ENCODE peak calls at places on chromosomes 16 and 17, in four cellular contexts. Y is cardiac septum; I is NCI-H1694; K is effector memory CD8-positive, alpha-beta T cell. T is an unnamed sample.

GRCh38 chr17:31907342-31907975 is 6.0 kb upstream of the UTP6 start:
- DNase-seq in K (no peak), Y (no peak), I (peak), T (no peak)

GRCh38 chr16:67185003-67185865 is 1.5 kb upstream of the MATCAP1 start:
- DNase-seq in K (peak), Y (peak), I (peak), T (peak)

GRCh38 chr17:42698736-42699414 is 16.5 kb downstream of the CNTNAP1 start:
- DNase-seq in K (no peak), Y (peak), I (no peak), T (no peak)

GRCh38 chr17:58575511-58575910 is 61.1 kb upstream of the MTMR4 start:
- DNase-seq in Y (no peak), K (no peak), I (no peak), T (no peak)

GRCh38 chr17:77748436-77748835 is 210.1 kb upstream of the TNRC6C start:
- DNase-seq in K (no peak), I (no peak), Y (peak), T (no peak)

GRCh38 chr17:67754001-67754400 is 36.3 kb downstream of the NOL11 start:
- DNase-seq in I (no peak), Y (no peak), K (no peak), T (no peak)

GRCh38 chr17:62760059-62760887 is 47.8 kb downstream of the MARCHF10 start:
- DNase-seq in K (no peak), Y (no peak), I (no peak), T (no peak)

GRCh38 chr16:3461120-3461519 is 17.6 kb downstream of the NAA60 start:
- DNase-seq in K (peak), I (no peak), Y (no peak), T (no peak)

GRCh38 chr17:79508291-79508716 is 102.5 kb downstream of the RBFOX3 start:
- DNase-seq in I (no peak), K (no peak), Y (no peak), T (no peak)

GRCh38 chr17:64920419-64921172 is 1.3 kb upstream of the LRRC37A3 start:
- DNase-seq in K (no peak), I (no peak), Y (no peak), T (no peak)

GRCh38 chr17:78075545-78075944 is 53.0 kb downstream of the TMC6 start:
- DNase-seq in K (no peak), Y (no peak), I (no peak), T (no peak)

GRCh38 chr16:54926166-54926838 is 4.4 kb upstream of the IRX5 start:
- DNase-seq in I (no peak), Y (no peak), K (no peak), T (no peak)

GRCh38 chr16:46768809-46769208 is 20.7 kb upstream of the MYLK3 start:
- DNase-seq in I (no peak), K (no peak), Y (no peak), T (peak)

GRCh38 chr17:63549289-63549945 is 860 bp upstream of the DCAF7 start:
- DNase-seq in I (no peak), Y (no peak), K (no peak), T (no peak)

GRCh38 chr16:9107025-9107970 is 15.9 kb downstream of the HAPSTR1 start:
- DNase-seq in Y (no peak), K (no peak), I (no peak), T (no peak)

GRCh38 chr17:69141802-69142472 is at the start of gene ABCA6:
- DNase-seq in Y (no peak), I (no peak), K (no peak), T (no peak)

GRCh38 chr16:19859166-19859565 is 25.5 kb downstream of the GPRC5B start:
- DNase-seq in Y (no peak), I (no peak), K (no peak), T (no peak)

GRCh38 chr17:81015135-81015534 is 19.8 kb upstream of the BAIAP2 start:
- DNase-seq in Y (no peak), K (no peak), I (no peak), T (no peak)

GRCh38 chr17:62750502-62751349 is 57.4 kb downstream of the MARCHF10 start:
- DNase-seq in I (peak), Y (no peak), K (no peak), T (peak)

GRCh38 chr16:638836-639235 is 2.7 kb upstream of the METTL26 start:
- DNase-seq in Y (no peak), K (no peak), I (no peak), T (no peak)

GRCh38 chr16:56779956-56780355 is 50.0 kb downstream of the NUP93 start:
- DNase-seq in K (no peak), I (no peak), Y (no peak), T (no peak)

GRCh38 chr17:7405413-7405881 is 1.6 kb upstream of the TMEM256 start:
- DNase-seq in I (no peak), K (no peak), Y (no peak), T (no peak)

GRCh38 chr16:30896203-30896889 is at the start of gene CTF1:
- DNase-seq in Y (peak), K (no peak), I (no peak), T (no peak)

GRCh38 chr16:85553436-85554113 is 59.5 kb upstream of the GSE1 start:
- DNase-seq in Y (peak), K (peak), I (no peak), T (peak)

GRCh38 chr16:29815032-29815721 is 775 bp upstream of the PAGR1 start:
- DNase-seq in K (no peak), Y (no peak), I (no peak), T (peak)

GRCh38 chr17:352421-353212 is at the start of gene RPH3AL:
- DNase-seq in I (peak), K (no peak), Y (no peak), T (peak)

GRCh38 chr17:59298512-59298911 is 32.9 kb upstream of the YPEL2 start:
- DNase-seq in I (no peak), Y (no peak), K (no peak), T (no peak)

GRCh38 chr17:39665642-39666221 is 583 bp downstream of the TCAP start:
- DNase-seq in K (no peak), I (peak), Y (no peak), T (no peak)